ENCODE peak calls at places on chromosomes 1 and 21, in four cellular contexts. U is aorta, N is fibroblast of mammary gland, I is PC-3. D is an unnamed sample.

GRCh38 chr1:12342261-12343003 is 112.6 kb downstream of the VPS13D start:
- DNase-seq in U (no peak), N (no peak), I (no peak), D (no peak)

GRCh38 chr1:15948600-15949452 is 27.1 kb downstream of the ZBTB17 start:
- DNase-seq in U (peak; percentile 93), N (peak; percentile 97), I (no peak), D (peak; percentile 97)

GRCh38 chr1:229223498-229223897 is 47.4 kb upstream of the RAB4A start:
- DNase-seq in U (no peak), N (no peak), I (peak; percentile 44), D (no peak)

GRCh38 chr1:45543599-45544417 is 6.8 kb upstream of the AKR1A1 start:
- DNase-seq in U (peak; percentile 86), N (no peak), I (no peak), D (peak; percentile 47)

GRCh38 chr1:240237305-240237721 is 145.6 kb downstream of the FMN2 start:
- DNase-seq in U (no peak), N (peak; percentile 42), I (no peak), D (peak; percentile 16)

GRCh38 chr1:115401676-115402075 is 63.6 kb upstream of the NGF start:
- DNase-seq in U (no peak), N (no peak), I (no peak), D (no peak)

GRCh38 chr1:55639051-55639450 is 423.9 kb upstream of the USP24 start:
- DNase-seq in U (no peak), N (no peak), I (peak; percentile 7), D (no peak)

GRCh38 chr1:182368369-182368768 is 23.2 kb downstream of the GLUL start:
- DNase-seq in U (no peak), N (no peak), I (no peak), D (no peak)

GRCh38 chr1:145846191-145846590 is 761 bp downstream of the NUDT17 start:
- DNase-seq in U (peak; percentile 54), N (peak; percentile 41), I (peak; percentile 41), D (peak; percentile 43)

GRCh38 chr1:164563821-164564251 is 4.9 kb downstream of the PBX1 start:
- DNase-seq in U (no peak), N (peak; percentile 45), I (no peak), D (no peak)

GRCh38 chr1:94022471-94023189 is 98.3 kb downstream of the ABCA4 start:
- DNase-seq in U (peak; percentile 58), N (peak; percentile 98), I (peak; percentile 60), D (peak; percentile 97)

GRCh38 chr1:22339237-22339636 is 112.4 kb upstream of the ZBTB40 start:
- DNase-seq in U (no peak), N (no peak), I (no peak), D (no peak)

GRCh38 chr1:153343040-153343681 is 5.5 kb downstream of the PGLYRP4 start:
- DNase-seq in U (no peak), N (no peak), I (no peak), D (no peak)

GRCh38 chr1:214658785-214659184 is 55.8 kb downstream of the CENPF start:
- DNase-seq in U (no peak), N (peak; percentile 52), I (peak; percentile 46), D (peak; percentile 48)

GRCh38 chr1:182890927-182891610 is 51.9 kb downstream of the DHX9 start:
- DNase-seq in U (no peak), N (no peak), I (no peak), D (no peak)

GRCh38 chr1:92484171-92484471 is 2.6 kb downstream of the GFI1 start:
- DNase-seq in U (no peak), N (no peak), I (no peak), D (no peak)

GRCh38 chr1:56477164-56478111 is 101.9 kb downstream of the PLPP3 start:
- DNase-seq in U (peak; percentile 78), N (peak; percentile 59), I (no peak), D (peak; percentile 60)

GRCh38 chr1:186304982-186305949 is 69.8 kb downstream of the TPR start:
- DNase-seq in U (no peak), N (peak; percentile 56), I (peak; percentile 46), D (peak; percentile 46)

GRCh38 chr1:159829822-159830455 is 3.3 kb downstream of the SLAMF8 start:
- DNase-seq in U (no peak), N (peak; percentile 90), I (no peak), D (peak; percentile 42)

GRCh38 chr21:43269461-43269860 is 100.7 kb downstream of the CRYAA start:
- DNase-seq in U (peak; percentile 30), N (no peak), I (peak; percentile 23), D (no peak)

GRCh38 chr21:29697555-29698193 is 242.1 kb downstream of the GRIK1 start:
- DNase-seq in U (no peak), N (peak; percentile 6), I (no peak), D (peak; percentile 18)

GRCh38 chr1:66208631-66209030 is 325.3 kb upstream of the SGIP1 start:
- DNase-seq in U (no peak), N (no peak), I (no peak), D (no peak)

DNA sequence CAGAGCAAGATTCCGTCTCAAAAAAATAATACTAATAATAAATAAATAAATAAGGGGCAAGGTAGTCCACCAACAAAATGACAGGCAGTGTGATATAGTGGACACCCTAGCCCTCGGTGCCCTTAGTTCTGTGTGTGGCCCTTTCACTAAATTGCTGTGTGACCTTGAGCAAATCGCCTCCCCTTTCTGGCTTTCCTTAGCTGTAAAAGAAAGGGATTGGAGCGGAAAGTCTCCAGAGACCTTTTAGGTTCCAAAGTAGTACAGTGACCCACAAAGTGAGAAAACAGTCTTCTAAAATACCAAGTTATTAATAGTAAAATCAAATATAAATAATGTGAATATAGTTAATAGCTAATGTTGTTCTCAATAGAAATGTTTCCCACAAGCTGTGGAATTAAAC is 7.6 kb downstream of the LMNA start:
- DNase-seq in U (no peak), N (no peak), I (no peak), D (no peak)
- H3K4me3 ChIP-seq in U (peak overlapping the region; percentile 40), N (peak overlapping the region; percentile 99), I (peak overlapping the region; percentile 54), D (peak overlapping the region; percentile 41)

DNA sequence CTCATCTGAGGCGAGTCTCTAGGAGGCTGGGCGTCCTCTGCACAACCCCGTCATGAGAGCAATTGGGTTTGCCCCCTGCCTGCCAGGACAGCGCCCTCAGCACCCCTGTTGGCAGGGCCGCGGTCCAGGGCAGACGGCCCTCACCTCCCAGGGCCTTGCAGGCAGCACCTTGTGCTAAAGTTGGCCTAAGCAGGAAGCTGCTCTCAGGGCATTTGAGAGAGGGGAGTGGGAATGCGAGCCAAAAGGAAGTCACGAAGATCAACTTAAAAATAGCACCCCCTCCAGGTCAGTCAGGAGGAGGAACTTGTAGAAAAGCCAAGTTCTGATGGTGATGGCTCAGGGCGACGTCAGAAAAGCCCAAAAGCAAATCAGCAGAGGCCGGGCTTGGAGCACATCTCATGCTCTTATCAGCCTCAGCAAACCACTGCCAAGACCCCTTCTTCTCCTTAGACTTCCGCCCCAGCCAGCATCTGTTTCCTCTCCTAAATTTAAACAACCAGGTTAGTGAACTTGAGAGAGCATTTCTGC is 12.6 kb upstream of the ADORA3 start:
- DNase-seq in U (no peak), N (peak; percentile 73), I (no peak), D (peak; percentile 89)
- H3K4me3 ChIP-seq in U (no peak overlapping the region), N (peak overlapping the region; percentile 43), I (no peak overlapping the region), D (peak overlapping the region; percentile 33)

DNA sequence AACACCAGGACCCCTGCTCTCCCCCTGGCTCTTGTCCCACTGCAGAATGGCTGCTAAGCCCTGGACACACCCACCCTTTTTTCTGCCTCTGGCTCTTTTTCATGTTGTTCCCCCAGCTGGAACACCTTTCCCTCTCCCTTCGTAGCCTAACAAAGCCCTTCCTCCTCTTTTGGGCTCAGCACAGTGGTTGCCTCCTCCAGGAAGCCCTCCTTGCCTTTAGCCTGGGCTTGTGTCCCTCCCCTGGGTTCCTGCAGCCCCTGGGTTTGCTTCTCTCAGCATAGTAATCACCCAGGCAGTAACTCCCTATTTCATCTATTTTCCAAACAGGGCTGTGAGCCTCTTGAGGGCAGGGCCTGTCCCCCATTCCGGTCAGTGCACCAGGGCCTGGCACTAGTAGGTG is 19.8 kb upstream of the ACTL8 start:
- DNase-seq in U (no peak), N (no peak), I (no peak), D (no peak)
- H3K4me3 ChIP-seq in U (no peak overlapping the region), N (no peak overlapping the region), I (no peak overlapping the region), D (no peak overlapping the region)

GRCh38 chr1:27403065-27403726 is 10.8 kb downstream of the GPR3 start:
- DNase-seq in U (peak; percentile 89), N (peak; percentile 82), I (peak; percentile 6), D (peak; percentile 53)
- H3K4me3 ChIP-seq in U (no peak overlapping the region), N (no peak overlapping the region), I (no peak overlapping the region), D (no peak overlapping the region)